ENCODE peak calls at places on chromosomes 1 and 21, in five cellular contexts. W is germinal center; T is stimulated activated CD8-positive, alpha-beta memory T cell treated with anti-CD3 and anti-CD28 coated beads, Interleukin-7, amount 100 ng/mL, for 48 hours; J is cardiac septum; D is uterus. M is an unnamed sample.

GRCh38 chr1:64038965-64039926 is 164.2 kb upstream of the UBE2U start:
- DNase-seq in W (no peak), T (no peak), J (no peak), D (peak; percentile 54), M (peak; percentile 99)

GRCh38 chr1:3672971-3673361 is 20.6 kb downstream of the TP73 start:
- DNase-seq in W (no peak), T (no peak), J (no peak), D (no peak), M (no peak)

GRCh38 chr1:24696033-24696755 is 49.1 kb upstream of the CLIC4 start:
- DNase-seq in W (no peak), T (no peak), J (no peak), D (no peak), M (no peak)

GRCh38 chr1:9112961-9113880 is 15.7 kb downstream of the GPR157 start:
- DNase-seq in W (no peak), T (no peak), J (peak; percentile 63), D (no peak), M (peak; percentile 80)

GRCh38 chr1:91827094-91828006 is 58.6 kb downstream of the TGFBR3 start:
- DNase-seq in W (no peak), T (no peak), J (peak; percentile 80), D (no peak), M (no peak)

GRCh38 chr1:161487483-161487827 is 17.8 kb upstream of the FCGR2A start:
- DNase-seq in W (no peak), T (no peak), J (no peak), D (peak; percentile 31), M (peak; percentile 23)

GRCh38 chr1:154768456-154769125 is 101.5 kb downstream of the KCNN3 start:
- DNase-seq in W (no peak), T (no peak), J (no peak), D (peak; percentile 39), M (no peak)

GRCh38 chr1:178689769-178690168 is 35.3 kb upstream of the RALGPS2 start:
- DNase-seq in W (no peak), T (no peak), J (no peak), D (no peak), M (no peak)

GRCh38 chr1:82323144-82323543 is 522.4 kb downstream of the ADGRL2 start:
- DNase-seq in W (no peak), T (no peak), J (no peak), D (no peak), M (peak; percentile 1)

GRCh38 chr21:45326834-45327457 is 39.3 kb upstream of the POFUT2 start:
- DNase-seq in W (no peak), T (no peak), J (no peak), D (no peak), M (no peak)

GRCh38 chr1:212104586-212105282 is 69.2 kb downstream of the DTL start:
- DNase-seq in W (no peak), T (no peak), J (no peak), D (no peak), M (no peak)

GRCh38 chr1:221335161-221336101 is 406.5 kb downstream of the DUSP10 start:
- DNase-seq in W (no peak), T (no peak), J (no peak), D (peak; percentile 55), M (peak; percentile 28)

GRCh38 chr1:86018311-86018923 is 138.2 kb downstream of the COL24A1 start:
- DNase-seq in W (peak; percentile 6), T (no peak), J (no peak), D (no peak), M (peak; percentile 3)

GRCh38 chr1:232904131-232904530 is 46.3 kb upstream of the NTPCR start:
- DNase-seq in W (no peak), T (no peak), J (no peak), D (no peak), M (no peak)

GRCh38 chr21:41361786-41362604 is at the start of gene MX2:
- DNase-seq in W (peak; percentile 68), T (peak; percentile 64), J (peak; percentile 90), D (peak; percentile 57), M (peak; percentile 61)

GRCh38 chr21:17775431-17776126 is 43.6 kb downstream of the C21orf91 start:
- DNase-seq in W (no peak), T (peak; percentile 40), J (peak; percentile 79), D (no peak), M (no peak)

GRCh38 chr1:151976015-151976343 is 17.7 kb downstream of the S100A10 start:
- DNase-seq in W (no peak), T (no peak), J (no peak), D (no peak), M (no peak)

GRCh38 chr1:65174585-65174984 is 26.6 kb downstream of the AK4 start:
- DNase-seq in W (no peak), T (no peak), J (no peak), D (peak; percentile 29), M (peak; percentile 87)

GRCh38 chr1:43185021-43185420 is 12.9 kb downstream of the CFAP57 start:
- DNase-seq in W (no peak), T (no peak), J (no peak), D (no peak), M (no peak)

GRCh38 chr1:165364432-165365133 is 8.1 kb upstream of the LMX1A start:
- DNase-seq in W (no peak), T (no peak), J (no peak), D (no peak), M (peak; percentile 42)

GRCh38 chr21:28431527-28432200 is 561.0 kb downstream of the LTN1 start:
- DNase-seq in W (no peak), T (no peak), J (no peak), D (no peak), M (no peak)

GRCh38 chr1:157193702-157194391 is 55.7 kb upstream of the ETV3 start:
- DNase-seq in W (peak; percentile 62), T (peak; percentile 39), J (no peak), D (peak; percentile 50), M (peak; percentile 78)

GRCh38 chr1:65104854-65105540 is 43.0 kb upstream of the AK4 start:
- DNase-seq in W (no peak), T (no peak), J (no peak), D (no peak), M (no peak)

GRCh38 chr1:54228638-54229079 is 28.7 kb downstream of the MRPL37 start:
- DNase-seq in W (no peak), T (no peak), J (no peak), D (no peak), M (no peak)

GRCh38 chr1:43322506-43322905 is 15.1 kb upstream of the MPL start:
- DNase-seq in W (no peak), T (no peak), J (peak; percentile 20), D (no peak), M (no peak)

GRCh38 chr1:162835157-162835899 is 25.6 kb downstream of the CCDC190 start:
- DNase-seq in W (no peak), T (no peak), J (no peak), D (no peak), M (no peak)

GRCh38 chr1:171219751-171220385 is 28.4 kb upstream of the FMO1 start:
- DNase-seq in W (no peak), T (no peak), J (no peak), D (no peak), M (peak; percentile 74)

GRCh38 chr1:217369271-217369981 is 261.5 kb downstream of the GPATCH2 start:
- DNase-seq in W (no peak), T (no peak), J (no peak), D (no peak), M (peak; percentile 58)

GRCh38 chr1:230747886-230748800 is 955 bp downstream of the CAPN9 start:
- DNase-seq in W (no peak), T (no peak), J (no peak), D (no peak), M (no peak)

GRCh38 chr1:202011994-202012393 is 1.6 kb downstream of the ELF3 start:
- DNase-seq in W (no peak), T (no peak), J (no peak), D (no peak), M (no peak)

GRCh38 chr1:205800973-205801703 is 11.9 kb downstream of the SLC41A1 start:
- DNase-seq in W (no peak), T (no peak), J (no peak), D (no peak), M (no peak)

GRCh38 chr1:7149080-7149838 is 364.0 kb downstream of the CAMTA1 start:
- DNase-seq in W (no peak), T (no peak), J (peak; percentile 86), D (no peak), M (no peak)

GRCh38 chr1:219741011-219741859 is 128.3 kb upstream of the ZC3H11B start:
- DNase-seq in W (no peak), T (no peak), J (no peak), D (no peak), M (no peak)

GRCh38 chr1:115457295-115457694 is 119.2 kb upstream of the NGF start:
- DNase-seq in W (no peak), T (no peak), J (no peak), D (peak; percentile 35), M (no peak)

GRCh38 chr21:14863745-14864210 is 201.0 kb downstream of the NRIP1 start:
- DNase-seq in W (no peak), T (no peak), J (no peak), D (no peak), M (no peak)

GRCh38 chr1:9371391-9371935 is 78.8 kb downstream of the SPSB1 start:
- DNase-seq in W (no peak), T (no peak), J (no peak), D (peak; percentile 85), M (no peak)

GRCh38 chr1:61808968-61809367 is 66.7 kb downstream of the PATJ start:
- DNase-seq in W (no peak), T (no peak), J (no peak), D (no peak), M (no peak)

GRCh38 chr1:56081151-56081550 is 498.2 kb downstream of the PLPP3 start:
- DNase-seq in W (no peak), T (no peak), J (no peak), D (peak; percentile 68), M (no peak)

GRCh38 chr1:223133301-223133823 is 9.7 kb downstream of the TLR5 start:
- DNase-seq in W (no peak), T (no peak), J (no peak), D (no peak), M (no peak)